ENCODE peak calls at places on chromosomes 11 and 22, in six cellular contexts. M, H, G, Z, T and A are unnamed samples.

GRCh38 chr11:66958232-66958955 is at the start of gene PC:
- DNase-seq in Z (peak), G (peak), T (peak), M (peak), H (peak), A (peak)

GRCh38 chr11:45264839-45265515 is 21.2 kb downstream of the SYT13 start:
- DNase-seq in G (peak), Z (no peak), T (peak), H (peak), M (peak), A (no peak)

GRCh38 chr22:43275545-43275981 is 67.6 kb downstream of the SCUBE1 start:
- DNase-seq in T (peak), H (peak), Z (no peak), G (peak), M (no peak), A (peak)

GRCh38 chr11:135075740-135076139 is 663.7 kb upstream of the B3GAT1 start:
- DNase-seq in M (peak), Z (no peak), T (peak), G (peak), H (peak), A (peak)

GRCh38 chr11:82960000-82960778 is 58.7 kb downstream of the DDIAS start:
- DNase-seq in T (no peak), H (no peak), G (no peak), Z (peak), M (no peak), A (no peak)

GRCh38 chr11:2175659-2176058 is 4.0 kb upstream of the TH start:
- DNase-seq in G (no peak), H (no peak), M (no peak), Z (no peak), T (no peak), A (no peak)

GRCh38 chr11:69550846-69551245 is 69.4 kb downstream of the LINC01488 start:
- DNase-seq in H (no peak), M (no peak), Z (no peak), T (no peak), G (no peak), A (no peak)

GRCh38 chr22:17911312-17911705 is 113.1 kb downstream of the MICAL3 start:
- DNase-seq in G (no peak), T (no peak), M (no peak), H (no peak), Z (no peak), A (no peak)

GRCh38 chr11:126190792-126191191 is 20.7 kb downstream of the RPUSD4 start:
- DNase-seq in G (no peak), Z (no peak), T (no peak), M (no peak), H (no peak), A (no peak)

GRCh38 chr22:48663297-48663696 is 1164.4 kb downstream of the BRD1 start:
- DNase-seq in G (no peak), M (peak), H (peak), T (peak), Z (no peak), A (peak)

GRCh38 chr11:47099213-47099917 is 77.3 kb downstream of the ARFGAP2 start:
- DNase-seq in Z (no peak), M (no peak), H (no peak), T (peak), G (peak), A (no peak)

GRCh38 chr11:36222755-36223635 is 66.2 kb downstream of the COMMD9 start:
- DNase-seq in H (no peak), Z (no peak), G (no peak), M (no peak), T (no peak), A (no peak)

GRCh38 chr11:104594228-104594958 is 303.9 kb downstream of the CASP12 start:
- DNase-seq in T (no peak), H (no peak), Z (no peak), G (no peak), M (no peak), A (peak)

GRCh38 chr11:6629892-6630631 is 10.8 kb upstream of the TPP1 start:
- DNase-seq in H (no peak), G (no peak), T (no peak), Z (no peak), M (no peak), A (no peak)

GRCh38 chr11:33919645-33920044 is 27.8 kb upstream of the LMO2 start:
- DNase-seq in H (no peak), M (no peak), Z (no peak), G (no peak), T (no peak), A (peak)

GRCh38 chr22:45344339-45344738 is 34.6 kb downstream of the FAM118A start:
- DNase-seq in G (no peak), M (peak), Z (no peak), T (no peak), H (peak), A (no peak)

GRCh38 chr11:96306933-96307747 is 35.9 kb downstream of the MAML2 start:
- DNase-seq in H (peak), T (peak), G (peak), Z (no peak), M (peak), A (peak)

GRCh38 chr22:19287076-19287724 is 4.3 kb downstream of the CLTCL1 start:
- DNase-seq in T (no peak), Z (no peak), H (no peak), G (no peak), M (peak), A (no peak)

GRCh38 chr11:102306048-102306575 is 11.2 kb upstream of the BIRC3 start:
- DNase-seq in M (peak), G (no peak), T (no peak), H (no peak), Z (no peak), A (no peak)

GRCh38 chr11:324131-324530 is 3.5 kb upstream of the IFITM3 start:
- DNase-seq in M (no peak), G (no peak), T (no peak), H (no peak), Z (no peak), A (no peak)

GRCh38 chr22:19873960-19874306 is 19.3 kb upstream of the GNB1L start:
- DNase-seq in G (no peak), M (no peak), H (no peak), T (no peak), Z (no peak), A (no peak)

GRCh38 chr11:62709262-62710000 is 2.0 kb downstream of the GNG3 start:
- DNase-seq in M (peak), Z (peak), G (peak), H (peak), T (no peak), A (peak)
- TF ChIP-seq POLR2A in M (no peak), Z (peak), G (peak), H (no peak), T (no peak), A (no peak)

DNA sequence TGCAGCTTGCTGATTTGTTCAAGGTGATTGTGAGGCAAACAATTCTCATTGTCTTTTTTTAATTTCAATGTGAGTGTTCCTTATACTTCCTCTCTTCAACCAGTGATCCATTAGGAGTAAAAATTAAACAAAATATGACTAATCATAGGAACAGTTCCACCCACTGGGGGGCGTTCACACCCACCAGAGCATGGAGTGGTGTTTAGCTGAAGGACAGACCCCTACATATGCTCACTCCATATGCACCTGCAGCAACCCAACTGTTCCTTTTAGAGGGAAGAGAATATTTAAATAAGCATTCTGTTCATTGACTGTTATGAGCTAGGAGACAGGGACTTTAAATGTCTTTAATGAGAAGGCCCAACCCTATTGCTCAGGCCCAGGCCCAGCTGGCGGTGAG is 78.7 kb upstream of the DRD2 start:
- DNase-seq in H (peak), Z (no peak), T (no peak), M (no peak), G (no peak), A (peak)
- TF ChIP-seq MYC in H (no peak), Z (no peak), T (no peak), M (no peak), G (no peak), A (no peak)

GRCh38 chr11:75576445-75577049 is 14.5 kb downstream of the SERPINH1 start:
- DNase-seq in H (no peak), G (peak), T (no peak), Z (peak), M (peak), A (peak)

GRCh38 chr11:75577198-75577597 is 15.1 kb downstream of the SERPINH1 start:
- DNase-seq in T (no peak), H (peak), G (no peak), M (peak), Z (no peak), A (peak)

GRCh38 chr11:75576017-75576416 is 14.0 kb downstream of the SERPINH1 start:
- DNase-seq in Z (no peak), T (no peak), H (no peak), G (no peak), M (no peak), A (no peak)

GRCh38 chr11:75572744-75573143 is 10.7 kb downstream of the SERPINH1 start:
- DNase-seq in M (no peak), Z (no peak), H (no peak), T (no peak), G (no peak), A (no peak)

GRCh38 chr11:75574698-75575265 is 12.7 kb downstream of the SERPINH1 start:
- DNase-seq in H (no peak), G (no peak), M (no peak), T (no peak), Z (no peak), A (no peak)
- TF ChIP-seq POLR2A in H (no peak), G (peak), M (no peak), T (no peak), Z (no peak), A (no peak)

GRCh38 chr11:131672191-131672590 is 301.8 kb downstream of the NTM start:
- DNase-seq in M (no peak), T (no peak), G (no peak), H (no peak), Z (no peak), A (no peak)

GRCh38 chr11:131671764-131672163 is 301.3 kb downstream of the NTM start:
- DNase-seq in H (no peak), Z (no peak), M (no peak), T (no peak), G (no peak), A (no peak)

GRCh38 chr11:131671320-131671719 is 300.9 kb downstream of the NTM start:
- DNase-seq in Z (no peak), T (no peak), G (no peak), M (no peak), H (no peak), A (no peak)

GRCh38 chr11:131675489-131675888 is 305.1 kb downstream of the NTM start:
- DNase-seq in T (no peak), G (no peak), H (no peak), M (no peak), Z (no peak), A (no peak)

GRCh38 chr11:131674051-131674755 is 303.8 kb downstream of the NTM start:
- DNase-seq in M (peak), G (peak), T (peak), H (peak), Z (no peak), A (peak)
- TF ChIP-seq MYC in M (no peak), G (no peak), T (no peak), H (no peak), Z (no peak), A (no peak)

DNA sequence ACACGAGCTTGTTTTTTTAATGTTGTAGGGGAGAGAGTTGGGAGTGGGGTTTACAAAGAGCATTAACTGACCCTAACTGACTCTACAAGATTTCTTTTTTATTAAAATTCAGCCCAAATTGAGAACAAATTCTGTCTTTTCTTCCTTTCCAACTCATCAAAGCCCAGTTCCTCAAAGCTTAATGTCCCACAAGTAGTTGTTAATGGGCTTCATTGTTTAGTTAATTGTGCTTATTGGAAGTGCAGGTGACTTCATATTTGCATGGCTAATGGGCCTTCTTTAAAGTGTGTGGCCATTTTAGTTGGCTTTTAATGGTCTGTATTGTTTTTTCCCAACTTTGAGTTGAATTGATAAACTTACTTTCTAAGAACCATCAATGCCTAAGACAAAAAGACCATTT is 39.8 kb downstream of the MPPED2 start:
- DNase-seq in T (no peak), M (no peak), H (no peak), Z (no peak), G (no peak), A (no peak)
- TF ChIP-seq POLR2A in T (no peak), M (no peak), H (no peak), Z (no peak), G (no peak), A (no peak)

DNA sequence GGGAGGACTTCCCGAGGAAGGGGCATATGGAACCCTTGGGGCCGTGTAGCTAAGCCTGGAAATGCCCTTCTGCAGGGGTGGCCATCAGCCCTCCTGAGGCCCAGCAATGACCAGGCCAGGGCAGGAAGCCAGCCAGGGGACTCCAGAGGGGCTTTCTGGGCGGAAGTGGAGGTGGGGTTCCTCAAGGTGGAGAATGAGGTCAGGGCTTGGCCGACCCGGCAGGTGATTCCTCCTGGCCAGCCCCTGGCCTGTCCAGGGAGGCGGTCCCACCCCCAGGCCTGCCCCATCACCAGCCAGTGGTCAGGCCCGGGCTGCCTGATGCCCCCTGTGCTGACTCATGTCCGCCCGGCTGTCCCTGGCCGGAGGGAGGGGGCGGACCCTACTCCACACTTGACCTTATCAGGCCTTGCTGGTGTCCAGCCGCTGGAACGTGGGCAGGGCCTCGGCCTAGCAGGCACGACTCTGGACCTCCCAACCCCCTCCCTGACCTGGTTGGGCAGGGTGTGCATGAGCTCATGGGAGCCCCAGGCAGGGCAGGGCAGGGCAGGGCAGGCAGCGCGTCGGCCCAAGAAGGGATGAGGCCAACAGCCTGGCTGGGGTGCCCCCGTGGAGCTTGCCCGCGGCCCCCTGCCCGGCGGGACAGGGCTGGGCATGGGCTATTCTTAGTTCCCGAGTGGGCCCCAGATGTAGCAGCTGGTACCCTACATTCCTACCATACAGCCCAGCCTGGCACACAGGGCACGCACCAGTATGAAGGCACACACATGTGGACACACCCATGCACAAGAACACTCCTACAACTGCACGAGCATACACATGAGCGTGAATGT is 35.9 kb downstream of the RPL3 start:
- DNase-seq in Z (no peak), M (no peak), G (peak), T (peak), H (peak), A (no peak)
- TF ChIP-seq MYC in Z (no peak), M (no peak), G (peak), T (peak), H (peak), A (no peak)